ENCODE peak calls at places on chromosome 13, in six cellular contexts. One of them, this sample, is unnamed.

GRCh38 chr13:107144432-107144831 is 576.5 kb upstream of the ARGLU1 start:
- DNase-seq in CD4-positive, alpha-beta T cell: no peak
- DNase-seq in lower lobe of right lung: no peak
- DNase-seq in mesothelial cell of epicardium: no peak
- DNase-seq in amniotic stem cell: no peak
- DNase-seq in stimulated activated CD8-positive, alpha-beta memory T cell treated with anti-CD3 and anti-CD28 coated beads, Interleukin-2, amount 100 ng/mL, for 48 hours: no peak
- DNase-seq in this sample: no peak

GRCh38 chr13:48923376-48923775 is 52.3 kb upstream of the FNDC3A start:
- DNase-seq in CD4-positive, alpha-beta T cell: no peak
- DNase-seq in lower lobe of right lung: no peak
- DNase-seq in mesothelial cell of epicardium: no peak
- DNase-seq in amniotic stem cell: no peak
- DNase-seq in stimulated activated CD8-positive, alpha-beta memory T cell treated with anti-CD3 and anti-CD28 coated beads, Interleukin-2, amount 100 ng/mL, for 48 hours: no peak
- DNase-seq in this sample: no peak

GRCh38 chr13:110176431-110176830 is 130.5 kb downstream of the COL4A1 start:
- DNase-seq in CD4-positive, alpha-beta T cell: no peak
- DNase-seq in lower lobe of right lung: no peak
- DNase-seq in mesothelial cell of epicardium: no peak
- DNase-seq in amniotic stem cell: no peak
- DNase-seq in stimulated activated CD8-positive, alpha-beta memory T cell treated with anti-CD3 and anti-CD28 coated beads, Interleukin-2, amount 100 ng/mL, for 48 hours: no peak
- DNase-seq in this sample: no peak

GRCh38 chr13:44259045-44260042 is 114.3 kb upstream of the SERP2 start:
- DNase-seq in CD4-positive, alpha-beta T cell: peak; percentile 67
- DNase-seq in lower lobe of right lung: peak; percentile 68
- DNase-seq in mesothelial cell of epicardium: no peak
- DNase-seq in amniotic stem cell: no peak
- DNase-seq in stimulated activated CD8-positive, alpha-beta memory T cell treated with anti-CD3 and anti-CD28 coated beads, Interleukin-2, amount 100 ng/mL, for 48 hours: peak; percentile 50
- DNase-seq in this sample: peak; percentile 76

GRCh38 chr13:75250526-75251183 is 231.3 kb downstream of the TBC1D4 start:
- DNase-seq in CD4-positive, alpha-beta T cell: no peak
- DNase-seq in lower lobe of right lung: no peak
- DNase-seq in mesothelial cell of epicardium: no peak
- DNase-seq in amniotic stem cell: no peak
- DNase-seq in stimulated activated CD8-positive, alpha-beta memory T cell treated with anti-CD3 and anti-CD28 coated beads, Interleukin-2, amount 100 ng/mL, for 48 hours: no peak
- DNase-seq in this sample: no peak

GRCh38 chr13:113086991-113087922 is 18.3 kb upstream of the F7 start:
- DNase-seq in CD4-positive, alpha-beta T cell: no peak
- DNase-seq in lower lobe of right lung: peak; percentile 41
- DNase-seq in mesothelial cell of epicardium: no peak
- DNase-seq in amniotic stem cell: no peak
- DNase-seq in stimulated activated CD8-positive, alpha-beta memory T cell treated with anti-CD3 and anti-CD28 coated beads, Interleukin-2, amount 100 ng/mL, for 48 hours: no peak
- DNase-seq in this sample: no peak

GRCh38 chr13:46086421-46086922 is 18.4 kb downstream of the CPB2 start:
- DNase-seq in CD4-positive, alpha-beta T cell: no peak
- DNase-seq in lower lobe of right lung: no peak
- DNase-seq in mesothelial cell of epicardium: no peak
- DNase-seq in amniotic stem cell: no peak
- DNase-seq in stimulated activated CD8-positive, alpha-beta memory T cell treated with anti-CD3 and anti-CD28 coated beads, Interleukin-2, amount 100 ng/mL, for 48 hours: no peak
- DNase-seq in this sample: no peak

GRCh38 chr13:49082653-49083536 is 107.2 kb downstream of the FNDC3A start:
- DNase-seq in CD4-positive, alpha-beta T cell: no peak
- DNase-seq in lower lobe of right lung: no peak
- DNase-seq in mesothelial cell of epicardium: no peak
- DNase-seq in amniotic stem cell: peak; percentile 65
- DNase-seq in stimulated activated CD8-positive, alpha-beta memory T cell treated with anti-CD3 and anti-CD28 coated beads, Interleukin-2, amount 100 ng/mL, for 48 hours: no peak
- DNase-seq in this sample: no peak

GRCh38 chr13:27245610-27246009 is 5.7 kb upstream of the RPL21 start:
- DNase-seq in CD4-positive, alpha-beta T cell: no peak
- DNase-seq in lower lobe of right lung: no peak
- DNase-seq in mesothelial cell of epicardium: no peak
- DNase-seq in amniotic stem cell: no peak
- DNase-seq in stimulated activated CD8-positive, alpha-beta memory T cell treated with anti-CD3 and anti-CD28 coated beads, Interleukin-2, amount 100 ng/mL, for 48 hours: no peak
- DNase-seq in this sample: no peak

GRCh38 chr13:49400755-49401659 is 42.9 kb downstream of the CAB39L start:
- DNase-seq in CD4-positive, alpha-beta T cell: no peak
- DNase-seq in lower lobe of right lung: no peak
- DNase-seq in mesothelial cell of epicardium: no peak
- DNase-seq in amniotic stem cell: no peak
- DNase-seq in stimulated activated CD8-positive, alpha-beta memory T cell treated with anti-CD3 and anti-CD28 coated beads, Interleukin-2, amount 100 ng/mL, for 48 hours: no peak
- DNase-seq in this sample: no peak

GRCh38 chr13:107865643-107866006 is 349.7 kb downstream of the LIG4 start:
- DNase-seq in CD4-positive, alpha-beta T cell: no peak
- DNase-seq in lower lobe of right lung: no peak
- DNase-seq in mesothelial cell of epicardium: no peak
- DNase-seq in amniotic stem cell: no peak
- DNase-seq in stimulated activated CD8-positive, alpha-beta memory T cell treated with anti-CD3 and anti-CD28 coated beads, Interleukin-2, amount 100 ng/mL, for 48 hours: no peak
- DNase-seq in this sample: no peak

GRCh38 chr13:35838356-35838755 is 292.8 kb downstream of the DCLK1 start:
- DNase-seq in CD4-positive, alpha-beta T cell: no peak
- DNase-seq in lower lobe of right lung: no peak
- DNase-seq in mesothelial cell of epicardium: no peak
- DNase-seq in amniotic stem cell: no peak
- DNase-seq in stimulated activated CD8-positive, alpha-beta memory T cell treated with anti-CD3 and anti-CD28 coated beads, Interleukin-2, amount 100 ng/mL, for 48 hours: no peak
- DNase-seq in this sample: no peak

GRCh38 chr13:43316997-43317396 is 293.6 kb downstream of the DNAJC15 start:
- DNase-seq in CD4-positive, alpha-beta T cell: no peak
- DNase-seq in lower lobe of right lung: no peak
- DNase-seq in mesothelial cell of epicardium: no peak
- DNase-seq in amniotic stem cell: no peak
- DNase-seq in stimulated activated CD8-positive, alpha-beta memory T cell treated with anti-CD3 and anti-CD28 coated beads, Interleukin-2, amount 100 ng/mL, for 48 hours: no peak
- DNase-seq in this sample: no peak

GRCh38 chr13:32164622-32165268 is 133.2 kb downstream of the FRY start:
- DNase-seq in CD4-positive, alpha-beta T cell: no peak
- DNase-seq in lower lobe of right lung: no peak
- DNase-seq in mesothelial cell of epicardium: no peak
- DNase-seq in amniotic stem cell: peak; percentile 27
- DNase-seq in stimulated activated CD8-positive, alpha-beta memory T cell treated with anti-CD3 and anti-CD28 coated beads, Interleukin-2, amount 100 ng/mL, for 48 hours: no peak
- DNase-seq in this sample: peak; percentile 51

GRCh38 chr13:80012281-80012680 is 328.6 kb downstream of the SPRY2 start:
- DNase-seq in CD4-positive, alpha-beta T cell: no peak
- DNase-seq in lower lobe of right lung: no peak
- DNase-seq in mesothelial cell of epicardium: no peak
- DNase-seq in amniotic stem cell: no peak
- DNase-seq in stimulated activated CD8-positive, alpha-beta memory T cell treated with anti-CD3 and anti-CD28 coated beads, Interleukin-2, amount 100 ng/mL, for 48 hours: no peak
- DNase-seq in this sample: no peak

GRCh38 chr13:30376426-30377311 is 45.6 kb upstream of the UBE2L5 start:
- DNase-seq in CD4-positive, alpha-beta T cell: peak; percentile 70
- DNase-seq in lower lobe of right lung: no peak
- DNase-seq in mesothelial cell of epicardium: no peak
- DNase-seq in amniotic stem cell: no peak
- DNase-seq in stimulated activated CD8-positive, alpha-beta memory T cell treated with anti-CD3 and anti-CD28 coated beads, Interleukin-2, amount 100 ng/mL, for 48 hours: peak; percentile 39
- DNase-seq in this sample: peak; percentile 80

GRCh38 chr13:30829145-30829544 is 76.9 kb upstream of the MEDAG start:
- DNase-seq in CD4-positive, alpha-beta T cell: no peak
- DNase-seq in lower lobe of right lung: no peak
- DNase-seq in mesothelial cell of epicardium: no peak
- DNase-seq in amniotic stem cell: no peak
- DNase-seq in stimulated activated CD8-positive, alpha-beta memory T cell treated with anti-CD3 and anti-CD28 coated beads, Interleukin-2, amount 100 ng/mL, for 48 hours: no peak
- DNase-seq in this sample: no peak

GRCh38 chr13:28475916-28476725 is 18.8 kb downstream of the FLT1 start:
- DNase-seq in CD4-positive, alpha-beta T cell: no peak
- DNase-seq in lower lobe of right lung: no peak
- DNase-seq in mesothelial cell of epicardium: no peak
- DNase-seq in amniotic stem cell: peak; percentile 46
- DNase-seq in stimulated activated CD8-positive, alpha-beta memory T cell treated with anti-CD3 and anti-CD28 coated beads, Interleukin-2, amount 100 ng/mL, for 48 hours: no peak
- DNase-seq in this sample: no peak

GRCh38 chr13:107271226-107271625 is 703.3 kb upstream of the ARGLU1 start:
- DNase-seq in CD4-positive, alpha-beta T cell: no peak
- DNase-seq in lower lobe of right lung: no peak
- DNase-seq in mesothelial cell of epicardium: no peak
- DNase-seq in amniotic stem cell: no peak
- DNase-seq in stimulated activated CD8-positive, alpha-beta memory T cell treated with anti-CD3 and anti-CD28 coated beads, Interleukin-2, amount 100 ng/mL, for 48 hours: no peak
- DNase-seq in this sample: no peak

GRCh38 chr13:24040835-24041234 is 119.7 kb upstream of the SPATA13 start:
- DNase-seq in CD4-positive, alpha-beta T cell: no peak
- DNase-seq in lower lobe of right lung: no peak
- DNase-seq in mesothelial cell of epicardium: no peak
- DNase-seq in amniotic stem cell: no peak
- DNase-seq in stimulated activated CD8-positive, alpha-beta memory T cell treated with anti-CD3 and anti-CD28 coated beads, Interleukin-2, amount 100 ng/mL, for 48 hours: no peak
- DNase-seq in this sample: no peak

GRCh38 chr13:36804588-36804987 is 14.4 kb upstream of the RFXAP start:
- DNase-seq in CD4-positive, alpha-beta T cell: no peak
- DNase-seq in lower lobe of right lung: no peak
- DNase-seq in mesothelial cell of epicardium: no peak
- DNase-seq in amniotic stem cell: no peak
- DNase-seq in stimulated activated CD8-positive, alpha-beta memory T cell treated with anti-CD3 and anti-CD28 coated beads, Interleukin-2, amount 100 ng/mL, for 48 hours: no peak
- DNase-seq in this sample: no peak

GRCh38 chr13:48631441-48631840 is 22.3 kb upstream of the CYSLTR2 start:
- DNase-seq in CD4-positive, alpha-beta T cell: no peak
- DNase-seq in lower lobe of right lung: no peak
- DNase-seq in mesothelial cell of epicardium: no peak
- DNase-seq in amniotic stem cell: no peak
- DNase-seq in stimulated activated CD8-positive, alpha-beta memory T cell treated with anti-CD3 and anti-CD28 coated beads, Interleukin-2, amount 100 ng/mL, for 48 hours: no peak
- DNase-seq in this sample: no peak

GRCh38 chr13:52737900-52738299 is 1.7 kb downstream of the CNMD start:
- DNase-seq in CD4-positive, alpha-beta T cell: no peak
- DNase-seq in lower lobe of right lung: no peak
- DNase-seq in mesothelial cell of epicardium: no peak
- DNase-seq in amniotic stem cell: no peak
- DNase-seq in stimulated activated CD8-positive, alpha-beta memory T cell treated with anti-CD3 and anti-CD28 coated beads, Interleukin-2, amount 100 ng/mL, for 48 hours: no peak
- DNase-seq in this sample: no peak

GRCh38 chr13:21218351-21219043 is 42.0 kb downstream of the MRPL57 start:
- DNase-seq in CD4-positive, alpha-beta T cell: no peak
- DNase-seq in lower lobe of right lung: no peak
- DNase-seq in mesothelial cell of epicardium: no peak
- DNase-seq in amniotic stem cell: no peak
- DNase-seq in stimulated activated CD8-positive, alpha-beta memory T cell treated with anti-CD3 and anti-CD28 coated beads, Interleukin-2, amount 100 ng/mL, for 48 hours: no peak
- DNase-seq in this sample: no peak

GRCh38 chr13:23458972-23459371 is 25.5 kb upstream of the SACS start:
- DNase-seq in CD4-positive, alpha-beta T cell: no peak
- DNase-seq in lower lobe of right lung: no peak
- DNase-seq in mesothelial cell of epicardium: no peak
- DNase-seq in amniotic stem cell: no peak
- DNase-seq in stimulated activated CD8-positive, alpha-beta memory T cell treated with anti-CD3 and anti-CD28 coated beads, Interleukin-2, amount 100 ng/mL, for 48 hours: no peak
- DNase-seq in this sample: no peak

GRCh38 chr13:30119476-30119875 is 187.9 kb downstream of the KATNAL1 start:
- DNase-seq in CD4-positive, alpha-beta T cell: no peak
- DNase-seq in lower lobe of right lung: no peak
- DNase-seq in mesothelial cell of epicardium: no peak
- DNase-seq in amniotic stem cell: no peak
- DNase-seq in stimulated activated CD8-positive, alpha-beta memory T cell treated with anti-CD3 and anti-CD28 coated beads, Interleukin-2, amount 100 ng/mL, for 48 hours: no peak
- DNase-seq in this sample: no peak

GRCh38 chr13:32381539-32381938 is 46.4 kb downstream of the N4BP2L1 start:
- DNase-seq in CD4-positive, alpha-beta T cell: no peak
- DNase-seq in lower lobe of right lung: no peak
- DNase-seq in mesothelial cell of epicardium: no peak
- DNase-seq in amniotic stem cell: no peak
- DNase-seq in stimulated activated CD8-positive, alpha-beta memory T cell treated with anti-CD3 and anti-CD28 coated beads, Interleukin-2, amount 100 ng/mL, for 48 hours: no peak
- DNase-seq in this sample: no peak

GRCh38 chr13:75761373-75761772 is 125.2 kb downstream of the LMO7 start:
- DNase-seq in CD4-positive, alpha-beta T cell: no peak
- DNase-seq in lower lobe of right lung: no peak
- DNase-seq in mesothelial cell of epicardium: no peak
- DNase-seq in amniotic stem cell: no peak
- DNase-seq in stimulated activated CD8-positive, alpha-beta memory T cell treated with anti-CD3 and anti-CD28 coated beads, Interleukin-2, amount 100 ng/mL, for 48 hours: no peak
- DNase-seq in this sample: no peak

GRCh38 chr13:30690282-30691188 is 44.8 kb upstream of the ALOX5AP start:
- DNase-seq in CD4-positive, alpha-beta T cell: no peak
- DNase-seq in lower lobe of right lung: peak; percentile 83
- DNase-seq in mesothelial cell of epicardium: no peak
- DNase-seq in amniotic stem cell: peak; percentile 7
- DNase-seq in stimulated activated CD8-positive, alpha-beta memory T cell treated with anti-CD3 and anti-CD28 coated beads, Interleukin-2, amount 100 ng/mL, for 48 hours: no peak
- DNase-seq in this sample: no peak

GRCh38 chr13:79541426-79542049 is 60.6 kb downstream of the NDFIP2 start:
- DNase-seq in CD4-positive, alpha-beta T cell: no peak
- DNase-seq in lower lobe of right lung: no peak
- DNase-seq in mesothelial cell of epicardium: no peak
- DNase-seq in amniotic stem cell: no peak
- DNase-seq in stimulated activated CD8-positive, alpha-beta memory T cell treated with anti-CD3 and anti-CD28 coated beads, Interleukin-2, amount 100 ng/mL, for 48 hours: no peak
- DNase-seq in this sample: no peak

GRCh38 chr13:46953331-46953730 is 56.5 kb upstream of the HTR2A start:
- DNase-seq in CD4-positive, alpha-beta T cell: no peak
- DNase-seq in lower lobe of right lung: no peak
- DNase-seq in mesothelial cell of epicardium: no peak
- DNase-seq in amniotic stem cell: no peak
- DNase-seq in stimulated activated CD8-positive, alpha-beta memory T cell treated with anti-CD3 and anti-CD28 coated beads, Interleukin-2, amount 100 ng/mL, for 48 hours: no peak
- DNase-seq in this sample: no peak

GRCh38 chr13:114211446-114211845 is 23.3 kb upstream of the CDC16 start:
- DNase-seq in CD4-positive, alpha-beta T cell: no peak
- DNase-seq in lower lobe of right lung: no peak
- DNase-seq in mesothelial cell of epicardium: no peak
- DNase-seq in amniotic stem cell: no peak
- DNase-seq in stimulated activated CD8-positive, alpha-beta memory T cell treated with anti-CD3 and anti-CD28 coated beads, Interleukin-2, amount 100 ng/mL, for 48 hours: no peak
- DNase-seq in this sample: no peak

GRCh38 chr13:98741741-98742435 is 10.6 kb downstream of the SLC15A1 start:
- DNase-seq in CD4-positive, alpha-beta T cell: no peak
- DNase-seq in lower lobe of right lung: no peak
- DNase-seq in mesothelial cell of epicardium: no peak
- DNase-seq in amniotic stem cell: no peak
- DNase-seq in stimulated activated CD8-positive, alpha-beta memory T cell treated with anti-CD3 and anti-CD28 coated beads, Interleukin-2, amount 100 ng/mL, for 48 hours: no peak
- DNase-seq in this sample: no peak

GRCh38 chr13:97627566-97627965 is 193.6 kb downstream of the RAP2A start:
- DNase-seq in CD4-positive, alpha-beta T cell: no peak
- DNase-seq in lower lobe of right lung: no peak
- DNase-seq in mesothelial cell of epicardium: no peak
- DNase-seq in amniotic stem cell: peak; percentile 7
- DNase-seq in stimulated activated CD8-positive, alpha-beta memory T cell treated with anti-CD3 and anti-CD28 coated beads, Interleukin-2, amount 100 ng/mL, for 48 hours: no peak
- DNase-seq in this sample: no peak

GRCh38 chr13:45451282-45451681 is 13.5 kb upstream of the COG3 start:
- DNase-seq in CD4-positive, alpha-beta T cell: no peak
- DNase-seq in lower lobe of right lung: no peak
- DNase-seq in mesothelial cell of epicardium: no peak
- DNase-seq in amniotic stem cell: no peak
- DNase-seq in stimulated activated CD8-positive, alpha-beta memory T cell treated with anti-CD3 and anti-CD28 coated beads, Interleukin-2, amount 100 ng/mL, for 48 hours: no peak
- DNase-seq in this sample: no peak

GRCh38 chr13:59931621-59932020 is 232.1 kb downstream of the DIAPH3 start:
- DNase-seq in CD4-positive, alpha-beta T cell: no peak
- DNase-seq in lower lobe of right lung: no peak
- DNase-seq in mesothelial cell of epicardium: no peak
- DNase-seq in amniotic stem cell: no peak
- DNase-seq in stimulated activated CD8-positive, alpha-beta memory T cell treated with anti-CD3 and anti-CD28 coated beads, Interleukin-2, amount 100 ng/mL, for 48 hours: no peak
- DNase-seq in this sample: no peak

GRCh38 chr13:44870456-44870929 is 118.8 kb downstream of the NUFIP1 start:
- DNase-seq in CD4-positive, alpha-beta T cell: no peak
- DNase-seq in lower lobe of right lung: peak; percentile 78
- DNase-seq in mesothelial cell of epicardium: no peak
- DNase-seq in amniotic stem cell: no peak
- DNase-seq in stimulated activated CD8-positive, alpha-beta memory T cell treated with anti-CD3 and anti-CD28 coated beads, Interleukin-2, amount 100 ng/mL, for 48 hours: no peak
- DNase-seq in this sample: no peak

GRCh38 chr13:84479656-84480055 is 597.4 kb upstream of the SLITRK1 start:
- DNase-seq in CD4-positive, alpha-beta T cell: no peak
- DNase-seq in lower lobe of right lung: no peak
- DNase-seq in mesothelial cell of epicardium: no peak
- DNase-seq in amniotic stem cell: no peak
- DNase-seq in stimulated activated CD8-positive, alpha-beta memory T cell treated with anti-CD3 and anti-CD28 coated beads, Interleukin-2, amount 100 ng/mL, for 48 hours: no peak
- DNase-seq in this sample: no peak

This sample was measured in stimulated activated effector memory CD8-positive, alpha-beta T cell treated with anti-CD3 and anti-CD28 coated beads, Interleukin-12 subunit alpha, Interleukin-12 subunit beta, amount 100 ng/mL, for 72 hours.